ENCODE peak calls at places on chromosomes 16 and 17, in eight cellular contexts. P is CD8-positive, alpha-beta T cell; S is M059J; Z is GDM1; T is lower lobe of right lung; I is NCI-H146; V is NCI-H2081; B is PC-3. C is an unnamed sample.

GRCh38 chr16:28090646-28091377 is 27.3 kb upstream of the GSG1L start:
- DNase-seq in P (no peak), S (peak; percentile 83), Z (no peak), T (no peak), I (no peak), V (no peak), B (peak; percentile 36), C (peak; percentile 20)

GRCh38 chr17:64689106-64689505 is 27.0 kb upstream of the SMURF2 start:
- DNase-seq in P (no peak), S (no peak), Z (no peak), T (no peak), I (peak; percentile 31), V (no peak), B (peak; percentile 1), C (no peak)

GRCh38 chr17:64300566-64300965 is 37.5 kb upstream of the TEX2 start:
- DNase-seq in P (no peak), S (no peak), Z (no peak), T (no peak), I (no peak), V (no peak), B (no peak), C (no peak)

GRCh38 chr17:74954665-74955421 is 17.7 kb downstream of the HID1 start:
- DNase-seq in P (no peak), S (no peak), Z (no peak), T (no peak), I (no peak), V (no peak), B (no peak), C (no peak)

GRCh38 chr16:50293994-50294855 is 27.9 kb downstream of the ADCY7 start:
- DNase-seq in P (no peak), S (no peak), Z (no peak), T (peak; percentile 26), I (no peak), V (no peak), B (no peak), C (no peak)

GRCh38 chr17:10019941-10020403 is 114.9 kb upstream of the RCVRN start:
- DNase-seq in P (no peak), S (peak; percentile 4), Z (no peak), T (peak; percentile 69), I (no peak), V (no peak), B (no peak), C (peak; percentile 88)

GRCh38 chr17:7756968-7757367 is 39.4 kb downstream of the DNAH2 start:
- DNase-seq in P (no peak), S (no peak), Z (no peak), T (no peak), I (no peak), V (no peak), B (no peak), C (no peak)

GRCh38 chr17:59623151-59623550 is 3.5 kb downstream of the CLTC start:
- DNase-seq in P (no peak), S (no peak), Z (no peak), T (no peak), I (no peak), V (no peak), B (no peak), C (no peak)

GRCh38 chr17:5745091-5745820 is 160.9 kb upstream of the NLRP1 start:
- DNase-seq in P (no peak), S (no peak), Z (no peak), T (no peak), I (peak; percentile 74), V (no peak), B (no peak), C (no peak)

GRCh38 chr16:19712418-19713058 is 5.5 kb downstream of the KNOP1 start:
- DNase-seq in P (no peak), S (no peak), Z (no peak), T (no peak), I (no peak), V (no peak), B (no peak), C (no peak)

GRCh38 chr16:71311553-71312158 is 22.5 kb upstream of the CMTR2 start:
- DNase-seq in P (peak; percentile 50), S (peak; percentile 10), Z (no peak), T (no peak), I (peak; percentile 24), V (peak; percentile 17), B (peak; percentile 17), C (peak; percentile 11)

GRCh38 chr17:34300652-34301390 is 15.3 kb downstream of the CCL11 start:
- DNase-seq in P (no peak), S (peak; percentile 86), Z (no peak), T (no peak), I (no peak), V (no peak), B (no peak), C (peak; percentile 86)

GRCh38 chr17:56174421-56174820 is 21.1 kb downstream of the ANKFN1 start:
- DNase-seq in P (no peak), S (no peak), Z (no peak), T (no peak), I (no peak), V (no peak), B (no peak), C (no peak)

GRCh38 chr17:21042434-21043295 is at the start of gene USP22:
- DNase-seq in P (no peak), S (no peak), Z (peak; percentile 47), T (peak; percentile 66), I (peak; percentile 99), V (no peak), B (no peak), C (no peak)

GRCh38 chr17:43591750-43592562 is 45.8 kb upstream of the ETV4 start:
- DNase-seq in P (no peak), S (peak; percentile 59), Z (no peak), T (peak; percentile 50), I (peak; percentile 18), V (no peak), B (peak; percentile 86), C (peak; percentile 84)

GRCh38 chr16:56355221-56355620 is 70.1 kb downstream of the AMFR start:
- DNase-seq in P (no peak), S (no peak), Z (no peak), T (no peak), I (no peak), V (no peak), B (no peak), C (no peak)

GRCh38 chr17:44688200-44688599 is 1.4 kb downstream of the CCDC43 start:
- DNase-seq in P (no peak), S (no peak), Z (no peak), T (no peak), I (no peak), V (no peak), B (no peak), C (no peak)

GRCh38 chr17:29571883-29572681 is 3.6 kb downstream of the TP53I13 start:
- DNase-seq in P (peak; percentile 48), S (no peak), Z (no peak), T (no peak), I (no peak), V (no peak), B (no peak), C (no peak)

GRCh38 chr17:80195671-80196529 is 24.2 kb downstream of the SGSH start:
- DNase-seq in P (peak; percentile 81), S (no peak), Z (no peak), T (no peak), I (peak; percentile 39), V (no peak), B (peak; percentile 52), C (peak; percentile 4)

GRCh38 chr17:65340401-65340800 is 203.2 kb downstream of the RGS9 start:
- DNase-seq in P (no peak), S (no peak), Z (no peak), T (no peak), I (no peak), V (no peak), B (no peak), C (no peak)

GRCh38 chr17:3657874-3658783 is 10.2 kb downstream of the TAX1BP3 start:
- DNase-seq in P (no peak), S (no peak), Z (no peak), T (no peak), I (no peak), V (no peak), B (no peak), C (no peak)

GRCh38 chr17:65514082-65514481 is 47.4 kb downstream of the AXIN2 start:
- DNase-seq in P (no peak), S (peak; percentile 64), Z (no peak), T (no peak), I (no peak), V (no peak), B (peak; percentile 28), C (peak; percentile 73)

GRCh38 chr17:47099451-47099986 is 89.6 kb downstream of the CDC27 start:
- DNase-seq in P (no peak), S (no peak), Z (no peak), T (no peak), I (no peak), V (no peak), B (no peak), C (no peak)

GRCh38 chr17:81099888-81100287 is 64.9 kb downstream of the BAIAP2 start:
- DNase-seq in P (no peak), S (no peak), Z (no peak), T (no peak), I (no peak), V (no peak), B (no peak), C (no peak)

GRCh38 chr17:17351901-17352781 is 49.0 kb downstream of the NT5M start:
- DNase-seq in P (no peak), S (peak; percentile 56), Z (no peak), T (no peak), I (no peak), V (no peak), B (peak; percentile 47), C (peak; percentile 87)

GRCh38 chr16:22373662-22374310 is 633 bp downstream of the CDR2 start:
- DNase-seq in P (peak; percentile 69), S (peak; percentile 36), Z (no peak), T (peak; percentile 67), I (peak; percentile 65), V (peak; percentile 16), B (no peak), C (peak; percentile 33)

GRCh38 chr16:66935319-66936011 is at the start of gene CES2:
- DNase-seq in P (no peak), S (peak; percentile 50), Z (no peak), T (peak; percentile 62), I (no peak), V (no peak), B (peak; percentile 62), C (peak; percentile 50)

GRCh38 chr17:36463916-36464764 is 22.3 kb upstream of the ZNHIT3 start:
- DNase-seq in P (no peak), S (peak; percentile 57), Z (peak; percentile 5), T (no peak), I (peak; percentile 22), V (no peak), B (peak; percentile 65), C (peak; percentile 78)

GRCh38 chr16:5615868-5616642 is 518.5 kb upstream of the EEF2KMT start:
- DNase-seq in P (no peak), S (peak; percentile 64), Z (peak; percentile 37), T (peak; percentile 60), I (peak; percentile 44), V (peak; percentile 3), B (peak; percentile 23), C (peak; percentile 46)

GRCh38 chr17:27398691-27399090 is 57.6 kb upstream of the KSR1 start:
- DNase-seq in P (no peak), S (no peak), Z (no peak), T (no peak), I (no peak), V (no peak), B (no peak), C (no peak)

GRCh38 chr16:48291303-48291702 is 44.0 kb upstream of the ABCC11 start:
- DNase-seq in P (no peak), S (no peak), Z (no peak), T (no peak), I (no peak), V (no peak), B (no peak), C (no peak)

GRCh38 chr17:49703557-49704277 is 4.0 kb downstream of the SLC35B1 start:
- DNase-seq in P (no peak), S (peak; percentile 63), Z (peak; percentile 24), T (no peak), I (no peak), V (peak; percentile 6), B (peak; percentile 61), C (peak; percentile 35)